ENCODE peak calls at places on chromosomes 12 and 14, in five cellular contexts. E is mesenchymal stem cell, U is H1, P is IMR-90, V is neuronal stem cell. O is an unnamed sample.

GRCh38 chr12:6376079-6376941 is 947 bp upstream of the SCNN1A start:
- DNase-seq in E (peak), U (peak), P (peak), V (no peak), O (peak)

GRCh38 chr14:59190372-59190771 is 1.9 kb downstream of the DAAM1 start:
- DNase-seq in E (no peak), U (no peak), P (no peak), V (peak), O (peak)

GRCh38 chr14:53615254-53615653 is 341.4 kb downstream of the BMP4 start:
- DNase-seq in E (no peak), U (no peak), P (no peak), V (no peak), O (no peak)

GRCh38 chr14:69812725-69813124 is 15.7 kb upstream of the SLC10A1 start:
- DNase-seq in E (no peak), U (no peak), P (no peak), V (no peak), O (no peak)

GRCh38 chr14:75821828-75822521 is 159.8 kb downstream of the TGFB3 start:
- DNase-seq in E (peak), U (no peak), P (peak), V (no peak), O (no peak)

GRCh38 chr12:121130866-121131373 is 1.8 kb upstream of the P2RX7 start:
- DNase-seq in E (no peak), U (no peak), P (no peak), V (no peak), O (no peak)

GRCh38 chr14:69848156-69848555 is 31.1 kb upstream of the SMOC1 start:
- DNase-seq in E (no peak), U (peak), P (no peak), V (no peak), O (no peak)

GRCh38 chr14:41280745-41281144 is 325.9 kb upstream of the LRFN5 start:
- DNase-seq in E (peak), U (no peak), P (no peak), V (no peak), O (no peak)

GRCh38 chr12:28963554-28963953 is 185.5 kb upstream of the FAR2 start:
- DNase-seq in E (peak), U (no peak), P (peak), V (no peak), O (no peak)

GRCh38 chr12:7899755-7900154 is 27.0 kb upstream of the SLC2A14 start:
- DNase-seq in E (no peak), U (no peak), P (peak), V (no peak), O (no peak)

GRCh38 chr12:8108808-8109398 is 14.5 kb upstream of the CLEC4A start:
- DNase-seq in E (peak), U (peak), P (peak), V (peak), O (peak)

GRCh38 chr14:70097576-70098256 is 91.0 kb downstream of the SLC8A3 start:
- DNase-seq in E (no peak), U (no peak), P (no peak), V (no peak), O (no peak)

GRCh38 chr14:79044894-79045624 is 874.9 kb downstream of the NRXN3 start:
- DNase-seq in E (peak), U (no peak), P (peak), V (no peak), O (peak)

GRCh38 chr12:30796891-30797371 is 42.2 kb upstream of the CAPRIN2 start:
- DNase-seq in E (peak), U (peak), P (peak), V (no peak), O (peak)

GRCh38 chr14:33052899-33053400 is 114.3 kb downstream of the NPAS3 start:
- DNase-seq in E (no peak), U (no peak), P (no peak), V (no peak), O (no peak)

GRCh38 chr12:54411398-54412241 is 7.4 kb downstream of the ITGA5 start:
- DNase-seq in E (peak), U (peak), P (peak), V (no peak), O (peak)

GRCh38 chr12:95002754-95003153 is 743 bp downstream of the NDUFA12 start:
- DNase-seq in E (no peak), U (no peak), P (no peak), V (no peak), O (no peak)

GRCh38 chr12:83016226-83016835 is 329.6 kb downstream of the TMTC2 start:
- DNase-seq in E (peak), U (no peak), P (peak), V (no peak), O (no peak)

GRCh38 chr12:2513141-2514037 is 281.4 kb upstream of the FKBP4 start:
- DNase-seq in E (no peak), U (no peak), P (no peak), V (no peak), O (no peak)

GRCh38 chr12:67663121-67663520 is 14.6 kb downstream of the DYRK2 start:
- DNase-seq in E (peak), U (no peak), P (peak), V (no peak), O (no peak)

GRCh38 chr12:53380797-53381738 is 1.1 kb downstream of the SP1 start:
- DNase-seq in E (peak), U (peak), P (peak), V (no peak), O (peak)

GRCh38 chr12:9707864-9708808 is 24.8 kb downstream of the CLECL1 start:
- DNase-seq in E (peak), U (peak), P (peak), V (peak), O (peak)

GRCh38 chr14:54564071-54564798 is 2.7 kb upstream of the SAMD4A start:
- DNase-seq in E (peak), U (no peak), P (peak), V (peak), O (no peak)

GRCh38 chr12:131471946-131472732 is 238.8 kb upstream of the SFSWAP start:
- DNase-seq in E (no peak), U (no peak), P (no peak), V (no peak), O (peak)

GRCh38 chr12:112685321-112685720 is 106.2 kb upstream of the RPH3A start:
- DNase-seq in E (no peak), U (no peak), P (no peak), V (no peak), O (no peak)

GRCh38 chr12:7068240-7068993 is 7.9 kb downstream of the C1S start:
- DNase-seq in E (peak), U (no peak), P (peak), V (no peak), O (no peak)

GRCh38 chr14:65704850-65705249 is 292.3 kb downstream of the FUT8 start:
- DNase-seq in E (no peak), U (no peak), P (no peak), V (no peak), O (no peak)

GRCh38 chr12:24361860-24362581 is 412.6 kb upstream of the SOX5 start:
- DNase-seq in E (no peak), U (no peak), P (no peak), V (no peak), O (no peak)

GRCh38 chr12:92145481-92145730 is 240 bp downstream of the BTG1 start:
- DNase-seq in E (no peak), U (no peak), P (no peak), V (no peak), O (no peak)

GRCh38 chr14:88492272-88493089 is 62.3 kb downstream of the PTPN21 start:
- DNase-seq in E (peak), U (peak), P (peak), V (peak), O (peak)

GRCh38 chr12:46387697-46388096 is 15.1 kb upstream of the SLC38A2 start:
- DNase-seq in E (no peak), U (no peak), P (no peak), V (no peak), O (no peak)

GRCh38 chr14:100692256-100692655 is 34.4 kb upstream of the DLK1 start:
- DNase-seq in E (peak), U (no peak), P (no peak), V (no peak), O (no peak)

GRCh38 chr12:116194935-116195431 is 82.5 kb downstream of the MED13L start:
- DNase-seq in E (no peak), U (no peak), P (no peak), V (no peak), O (no peak)

GRCh38 chr12:71607494-71608330 is 55.9 kb downstream of the ZFC3H1 start:
- DNase-seq in E (no peak), U (no peak), P (no peak), V (no peak), O (no peak)

GRCh38 chr12:132456186-132456943 is 33.6 kb upstream of the FBRSL1 start:
- DNase-seq in E (no peak), U (no peak), P (no peak), V (no peak), O (no peak)

GRCh38 chr14:101508196-101508947 is 52.9 kb upstream of the DIO3 start:
- DNase-seq in E (no peak), U (no peak), P (no peak), V (no peak), O (no peak)

DNA sequence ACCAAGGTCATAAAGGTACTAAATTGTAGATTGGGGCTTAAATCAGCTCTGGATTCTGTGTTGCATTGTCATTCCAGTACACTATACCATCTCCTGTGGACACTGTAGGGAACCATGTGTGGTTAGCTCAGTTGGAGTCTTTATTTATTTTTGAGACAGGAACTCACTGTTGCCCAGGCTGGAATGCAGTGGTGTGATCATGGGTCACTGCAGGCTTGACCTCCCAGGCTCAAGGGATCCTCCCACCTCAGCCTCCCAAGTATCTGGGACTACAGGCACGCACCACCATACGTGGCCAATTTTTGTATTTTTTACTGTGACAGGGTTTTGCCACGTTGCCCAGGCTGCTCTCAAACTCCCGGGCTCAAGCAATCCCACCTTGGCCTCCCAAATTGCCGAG is 6.7 kb downstream of the PAPOLA start:
- DNase-seq in E (no peak), U (no peak), P (no peak), V (no peak), O (no peak)
- H3K4ac ChIP-seq in E (no peak), U (no peak), P (no peak), V (no peak), O (no peak)

GRCh38 chr14:68269136-68269535 is 449.6 kb downstream of the RAD51B start:
- DNase-seq in E (no peak), U (no peak), P (no peak), V (no peak), O (no peak)

GRCh38 chr14:68268197-68268596 is 448.6 kb downstream of the RAD51B start:
- DNase-seq in E (peak), U (no peak), P (no peak), V (no peak), O (no peak)

GRCh38 chr14:68270342-68270741 is 450.8 kb downstream of the RAD51B start:
- DNase-seq in E (no peak), U (no peak), P (no peak), V (no peak), O (no peak)

GRCh38 chr14:68266998-68267397 is 447.4 kb downstream of the RAD51B start:
- DNase-seq in E (no peak), U (no peak), P (no peak), V (no peak), O (no peak)

GRCh38 chr14:68268719-68269118 is 449.1 kb downstream of the RAD51B start:
- DNase-seq in E (peak), U (no peak), P (no peak), V (no peak), O (no peak)
- H3K4ac ChIP-seq in E (no peak), U (no peak), P (no peak), V (no peak), O (no peak)

DNA sequence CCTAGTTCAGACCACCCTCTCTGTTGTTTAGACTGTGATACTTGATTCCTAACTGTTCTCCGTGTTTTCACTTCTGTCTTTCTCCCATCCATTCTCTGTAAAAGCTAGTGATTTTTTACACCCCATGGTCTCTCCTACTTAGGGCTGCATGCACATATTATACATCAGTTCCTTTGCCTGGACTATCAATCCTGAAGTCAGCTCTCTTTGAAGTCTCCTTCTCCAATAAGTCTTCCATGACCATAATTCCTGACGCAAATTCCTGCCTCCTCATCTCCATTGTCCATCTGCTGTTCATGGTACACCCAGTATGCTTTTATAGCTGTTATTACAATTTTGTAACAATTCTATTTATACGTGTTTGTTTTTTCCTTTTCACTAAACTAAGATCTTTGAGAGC is 398.9 kb upstream of the PDE3A start:
- DNase-seq in E (no peak), U (no peak), P (no peak), V (no peak), O (no peak)
- H3K4ac ChIP-seq in E (peak), U (no peak), P (no peak), V (no peak), O (no peak)

GRCh38 chr14:86944434-86944833 is 1048.5 kb downstream of the GALC start:
- DNase-seq in E (no peak), U (no peak), P (no peak), V (no peak), O (no peak)
- H3K4ac ChIP-seq in E (no peak), U (no peak), P (no peak), V (no peak), O (no peak)

GRCh38 chr14:90811641-90812040 is 4.6 kb downstream of the TTC7B start:
- DNase-seq in E (no peak), U (no peak), P (no peak), V (no peak), O (no peak)
- H3K4ac ChIP-seq in E (no peak), U (no peak), P (no peak), V (no peak), O (no peak)

DNA sequence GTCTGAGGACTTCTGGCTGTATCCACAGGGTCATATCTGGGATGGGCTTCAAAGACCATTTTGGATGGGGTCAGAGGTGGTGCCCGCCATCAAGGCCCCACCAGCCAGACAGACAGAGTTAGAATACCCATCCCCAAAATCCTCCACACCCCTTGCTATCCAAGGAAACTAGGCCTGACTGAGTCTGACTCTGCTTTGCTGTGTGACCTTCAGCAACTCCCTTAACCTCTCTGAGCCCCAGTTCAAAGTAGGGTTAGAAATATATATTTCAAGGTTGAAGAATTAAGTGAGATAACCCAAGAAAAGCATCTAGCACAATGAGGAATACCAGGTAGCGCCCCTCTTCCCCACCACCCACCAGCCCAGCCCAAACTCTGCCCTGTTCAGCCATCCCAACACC is 20.3 kb downstream of the BCL11B start:
- DNase-seq in E (no peak), U (no peak), P (no peak), V (no peak), O (no peak)
- H3K4ac ChIP-seq in E (no peak), U (no peak), P (no peak), V (no peak), O (no peak)

DNA sequence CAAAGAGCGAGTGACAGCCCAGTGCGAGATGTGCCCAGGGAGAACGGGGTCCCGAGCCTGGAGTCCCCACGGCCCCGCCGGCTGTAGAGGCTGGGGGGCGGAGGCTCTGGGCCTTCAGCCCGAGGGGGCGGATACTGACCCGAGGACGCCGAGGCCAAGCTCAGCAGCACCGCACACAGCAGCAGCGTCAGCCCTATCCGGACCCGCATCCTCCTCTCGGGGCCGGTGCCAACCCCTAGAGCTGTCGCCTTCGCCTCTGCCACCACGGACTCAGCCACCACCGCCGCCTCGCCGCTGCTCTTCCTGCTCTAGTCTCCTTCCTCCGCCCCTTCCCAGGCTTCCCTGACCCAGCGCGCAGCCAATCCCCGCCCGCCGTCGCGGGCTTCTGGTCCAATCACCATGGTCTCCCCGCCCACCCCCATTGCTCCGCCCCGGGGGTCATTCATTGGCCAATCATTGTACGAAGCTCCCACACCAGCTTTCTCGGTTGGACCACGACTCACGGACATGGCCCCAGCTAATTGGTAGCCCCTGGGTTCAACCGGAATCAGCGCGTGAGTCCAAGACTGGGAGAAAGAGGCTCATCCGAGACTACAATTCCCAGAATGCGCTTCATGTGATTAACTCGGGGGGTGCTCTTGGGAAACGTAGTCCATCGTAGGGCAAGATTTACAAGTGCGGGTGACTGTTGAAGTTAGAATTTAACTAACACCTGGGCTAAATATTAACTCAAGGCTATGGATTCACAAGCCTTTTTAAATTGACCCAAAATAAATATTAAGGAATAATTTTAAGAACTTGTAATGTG is at the start of gene SEL1L:
- DNase-seq in E (peak), U (peak), P (peak), V (peak), O (peak)
- H3K4ac ChIP-seq in E (peak), U (no peak), P (peak), V (no peak), O (no peak)

O was measured in H9.